ENCODE peak calls at places on chromosomes 12 and 14, in six cellular contexts. One of them, this sample, is unnamed. For H3K27me3, the result is how much of the 10 kb centered on the place peaks cover.

GRCh38 chr14:34604990-34605389 is 25.0 kb downstream of the SNX6 start:
- DNase-seq in fibroblast of lung: peak
- DNase-seq in aorta: no peak
- DNase-seq in heart left ventricle: no peak
- DNase-seq in ovary: no peak
- DNase-seq in IMR-90: peak
- DNase-seq in this sample: no peak

GRCh38 chr14:24095196-24096068 is 1.3 kb downstream of the PCK2 start:
- DNase-seq in aorta: peak
- DNase-seq in fibroblast of lung: no peak
- DNase-seq in IMR-90: peak
- DNase-seq in ovary: no peak
- DNase-seq in heart left ventricle: peak
- DNase-seq in this sample: peak

GRCh38 chr12:107564946-107565345 is 120.7 kb upstream of the PWP1 start:
- DNase-seq in heart left ventricle: no peak
- DNase-seq in aorta: no peak
- DNase-seq in fibroblast of lung: peak
- DNase-seq in IMR-90: peak
- DNase-seq in ovary: no peak
- DNase-seq in this sample: no peak

GRCh38 chr14:99699071-99699760 is 15.1 kb downstream of the CYP46A1 start:
- DNase-seq in ovary: no peak
- DNase-seq in fibroblast of lung: no peak
- DNase-seq in IMR-90: no peak
- DNase-seq in heart left ventricle: no peak
- DNase-seq in aorta: peak
- DNase-seq in this sample: no peak

GRCh38 chr12:124493809-124494750 is 73.3 kb downstream of the NCOR2 start:
- DNase-seq in aorta: no peak
- DNase-seq in fibroblast of lung: no peak
- DNase-seq in IMR-90: no peak
- DNase-seq in ovary: no peak
- DNase-seq in heart left ventricle: no peak
- DNase-seq in this sample: no peak

GRCh38 chr12:127351481-127352010 is 915.4 kb upstream of the TMEM132C start:
- DNase-seq in fibroblast of lung: no peak
- DNase-seq in aorta: no peak
- DNase-seq in heart left ventricle: no peak
- DNase-seq in IMR-90: no peak
- DNase-seq in ovary: no peak
- DNase-seq in this sample: no peak

GRCh38 chr14:99198746-99199145 is 73.3 kb downstream of the BCL11B start:
- DNase-seq in heart left ventricle: no peak
- DNase-seq in aorta: no peak
- DNase-seq in ovary: no peak
- DNase-seq in IMR-90: no peak
- DNase-seq in fibroblast of lung: no peak
- DNase-seq in this sample: no peak

GRCh38 chr12:77124767-77125166 is 59.4 kb upstream of the E2F7 start:
- DNase-seq in heart left ventricle: no peak
- DNase-seq in IMR-90: peak
- DNase-seq in ovary: no peak
- DNase-seq in fibroblast of lung: peak
- DNase-seq in aorta: no peak
- DNase-seq in this sample: no peak

GRCh38 chr12:5428332-5429221 is 3.3 kb upstream of the NTF3 start:
- DNase-seq in ovary: no peak
- DNase-seq in IMR-90: peak
- DNase-seq in heart left ventricle: no peak
- DNase-seq in fibroblast of lung: peak
- DNase-seq in aorta: no peak
- DNase-seq in this sample: no peak

GRCh38 chr12:93092559-93092945 is 163.5 kb upstream of the EEA1 start:
- DNase-seq in ovary: no peak
- DNase-seq in IMR-90: no peak
- DNase-seq in fibroblast of lung: no peak
- DNase-seq in aorta: no peak
- DNase-seq in heart left ventricle: no peak
- DNase-seq in this sample: no peak

GRCh38 chr12:47226199-47226598 is 146.4 kb upstream of the AMIGO2 start:
- DNase-seq in IMR-90: no peak
- DNase-seq in ovary: no peak
- DNase-seq in aorta: no peak
- DNase-seq in fibroblast of lung: no peak
- DNase-seq in heart left ventricle: no peak
- DNase-seq in this sample: no peak

GRCh38 chr12:120100630-120101029 is 15.9 kb downstream of the RAB35 start:
- DNase-seq in IMR-90: peak
- DNase-seq in aorta: peak
- DNase-seq in ovary: peak
- DNase-seq in fibroblast of lung: peak
- DNase-seq in heart left ventricle: peak
- DNase-seq in this sample: peak

GRCh38 chr14:103028161-103028767 is 29.1 kb downstream of the CDC42BPB start:
- DNase-seq in aorta: no peak
- DNase-seq in heart left ventricle: no peak
- DNase-seq in fibroblast of lung: no peak
- DNase-seq in IMR-90: no peak
- DNase-seq in ovary: no peak
- DNase-seq in this sample: no peak

GRCh38 chr12:110543965-110544364 is 39.2 kb downstream of the PPTC7 start:
- DNase-seq in ovary: no peak
- DNase-seq in fibroblast of lung: no peak
- DNase-seq in aorta: no peak
- DNase-seq in heart left ventricle: no peak
- DNase-seq in IMR-90: no peak
- DNase-seq in this sample: no peak

GRCh38 chr12:41287500-41287899 is 99.4 kb downstream of the PDZRN4 start:
- DNase-seq in heart left ventricle: no peak
- DNase-seq in ovary: no peak
- DNase-seq in IMR-90: no peak
- DNase-seq in fibroblast of lung: no peak
- DNase-seq in aorta: no peak
- DNase-seq in this sample: no peak

GRCh38 chr14:62455446-62455845 is 589.8 kb downstream of the KCNH5 start:
- DNase-seq in heart left ventricle: no peak
- DNase-seq in aorta: no peak
- DNase-seq in fibroblast of lung: no peak
- DNase-seq in IMR-90: peak
- DNase-seq in ovary: no peak
- DNase-seq in this sample: no peak

GRCh38 chr12:116039081-116039480 is 238.4 kb downstream of the MED13L start:
- DNase-seq in IMR-90: no peak
- DNase-seq in ovary: no peak
- DNase-seq in aorta: no peak
- DNase-seq in fibroblast of lung: no peak
- DNase-seq in heart left ventricle: no peak
- DNase-seq in this sample: no peak

GRCh38 chr14:59032821-59033220 is 155.6 kb upstream of the DAAM1 start:
- DNase-seq in IMR-90: no peak
- DNase-seq in aorta: no peak
- DNase-seq in heart left ventricle: no peak
- DNase-seq in ovary: no peak
- DNase-seq in fibroblast of lung: peak
- DNase-seq in this sample: no peak

GRCh38 chr12:53714004-53714403 is 13.2 kb downstream of the CALCOCO1 start:
- DNase-seq in fibroblast of lung: no peak
- DNase-seq in aorta: no peak
- DNase-seq in heart left ventricle: no peak
- DNase-seq in IMR-90: no peak
- DNase-seq in ovary: no peak
- DNase-seq in this sample: no peak

GRCh38 chr12:116697305-116698130 is 40.4 kb downstream of the SPRING1 start:
- DNase-seq in fibroblast of lung: no peak
- DNase-seq in aorta: no peak
- DNase-seq in heart left ventricle: peak
- DNase-seq in ovary: no peak
- DNase-seq in IMR-90: no peak
- DNase-seq in this sample: no peak

GRCh38 chr12:87853448-87854003 is 175.7 kb downstream of the C12orf50 start:
- DNase-seq in fibroblast of lung: no peak
- DNase-seq in heart left ventricle: no peak
- DNase-seq in aorta: no peak
- DNase-seq in ovary: no peak
- DNase-seq in IMR-90: no peak
- DNase-seq in this sample: no peak

GRCh38 chr12:20415013-20415412 is 46.7 kb downstream of the PDE3A start:
- DNase-seq in ovary: peak
- DNase-seq in aorta: no peak
- DNase-seq in fibroblast of lung: peak
- DNase-seq in IMR-90: no peak
- DNase-seq in heart left ventricle: peak
- DNase-seq in this sample: no peak

GRCh38 chr12:125142601-125143000 is 77.4 kb downstream of the AACS start:
- DNase-seq in fibroblast of lung: no peak
- DNase-seq in aorta: no peak
- DNase-seq in IMR-90: no peak
- DNase-seq in ovary: no peak
- DNase-seq in heart left ventricle: no peak
- DNase-seq in this sample: no peak

GRCh38 chr12:57233357-57234232 is 4.1 kb downstream of the SHMT2 start:
- DNase-seq in aorta: peak
- DNase-seq in heart left ventricle: peak
- DNase-seq in IMR-90: peak
- DNase-seq in fibroblast of lung: peak
- DNase-seq in ovary: no peak
- DNase-seq in this sample: peak
- H3K4me3 ChIP-seq in aorta: no peak
- H3K4me3 ChIP-seq in heart left ventricle: no peak
- H3K4me3 ChIP-seq in IMR-90: no peak
- H3K4me3 ChIP-seq in fibroblast of lung: no peak
- H3K4me3 ChIP-seq in ovary: no peak
- H3K4me3 ChIP-seq in this sample: no peak

GRCh38 chr12:72275551-72275950 is 3.4 kb downstream of the TRHDE start:
- DNase-seq in heart left ventricle: no peak
- DNase-seq in fibroblast of lung: no peak
- DNase-seq in ovary: no peak
- DNase-seq in aorta: no peak
- DNase-seq in IMR-90: no peak
- DNase-seq in this sample: no peak
- H3K27me3 ChIP-seq in heart left ventricle: half or more
- H3K27me3 ChIP-seq in fibroblast of lung: under half
- H3K27me3 ChIP-seq in ovary: under half
- H3K27me3 ChIP-seq in aorta: under half
- H3K27me3 ChIP-seq in IMR-90: under half
- H3K27me3 ChIP-seq in this sample: under half

GRCh38 chr14:77822741-77823140 is 22.8 kb downstream of the ADCK1 start:
- DNase-seq in IMR-90: no peak
- DNase-seq in fibroblast of lung: no peak
- DNase-seq in aorta: no peak
- DNase-seq in heart left ventricle: no peak
- DNase-seq in ovary: no peak
- DNase-seq in this sample: no peak
- H3K4me3 ChIP-seq in IMR-90: no peak
- H3K4me3 ChIP-seq in fibroblast of lung: no peak
- H3K4me3 ChIP-seq in aorta: no peak
- H3K4me3 ChIP-seq in heart left ventricle: no peak
- H3K4me3 ChIP-seq in ovary: no peak
- H3K4me3 ChIP-seq in this sample: no peak

GRCh38 chr12:130026608-130027176 is 122.9 kb upstream of the TMEM132D start:
- DNase-seq in heart left ventricle: no peak
- DNase-seq in ovary: no peak
- DNase-seq in fibroblast of lung: no peak
- DNase-seq in IMR-90: no peak
- DNase-seq in aorta: no peak
- DNase-seq in this sample: no peak

GRCh38 chr12:130027798-130028197 is 124.0 kb upstream of the TMEM132D start:
- DNase-seq in fibroblast of lung: no peak
- DNase-seq in heart left ventricle: no peak
- DNase-seq in ovary: no peak
- DNase-seq in aorta: no peak
- DNase-seq in IMR-90: no peak
- DNase-seq in this sample: no peak

GRCh38 chr12:130029151-130029550 is 125.3 kb upstream of the TMEM132D start:
- DNase-seq in fibroblast of lung: no peak
- DNase-seq in heart left ventricle: no peak
- DNase-seq in IMR-90: no peak
- DNase-seq in aorta: no peak
- DNase-seq in ovary: no peak
- DNase-seq in this sample: no peak

GRCh38 chr12:130031571-130032189 is 127.9 kb upstream of the TMEM132D start:
- DNase-seq in ovary: peak
- DNase-seq in heart left ventricle: no peak
- DNase-seq in aorta: no peak
- DNase-seq in fibroblast of lung: no peak
- DNase-seq in IMR-90: no peak
- DNase-seq in this sample: peak

GRCh38 chr12:130031041-130031440 is 127.2 kb upstream of the TMEM132D start:
- DNase-seq in IMR-90: no peak
- DNase-seq in ovary: no peak
- DNase-seq in fibroblast of lung: no peak
- DNase-seq in heart left ventricle: no peak
- DNase-seq in aorta: no peak
- DNase-seq in this sample: no peak
- H3K27me3 ChIP-seq in IMR-90: under half
- H3K27me3 ChIP-seq in ovary: under half
- H3K27me3 ChIP-seq in fibroblast of lung: under half
- H3K27me3 ChIP-seq in heart left ventricle: under half
- H3K27me3 ChIP-seq in aorta: under half
- H3K27me3 ChIP-seq in this sample: under half

GRCh38 chr14:64510825-64511679 is 6.5 kb downstream of the ZBTB1 start:
- DNase-seq in IMR-90: peak
- DNase-seq in heart left ventricle: peak
- DNase-seq in ovary: peak
- DNase-seq in fibroblast of lung: peak
- DNase-seq in aorta: peak
- DNase-seq in this sample: no peak

GRCh38 chr14:64507376-64508156 is 3.0 kb downstream of the ZBTB1 start:
- DNase-seq in aorta: no peak
- DNase-seq in heart left ventricle: no peak
- DNase-seq in IMR-90: peak
- DNase-seq in fibroblast of lung: peak
- DNase-seq in ovary: no peak
- DNase-seq in this sample: no peak

GRCh38 chr14:64508215-64508776 is 3.7 kb downstream of the ZBTB1 start:
- DNase-seq in ovary: no peak
- DNase-seq in IMR-90: no peak
- DNase-seq in heart left ventricle: no peak
- DNase-seq in fibroblast of lung: no peak
- DNase-seq in aorta: no peak
- DNase-seq in this sample: no peak

GRCh38 chr14:64510127-64510808 is 5.7 kb downstream of the ZBTB1 start:
- DNase-seq in fibroblast of lung: no peak
- DNase-seq in aorta: no peak
- DNase-seq in ovary: no peak
- DNase-seq in IMR-90: no peak
- DNase-seq in heart left ventricle: no peak
- DNase-seq in this sample: no peak

DNA sequence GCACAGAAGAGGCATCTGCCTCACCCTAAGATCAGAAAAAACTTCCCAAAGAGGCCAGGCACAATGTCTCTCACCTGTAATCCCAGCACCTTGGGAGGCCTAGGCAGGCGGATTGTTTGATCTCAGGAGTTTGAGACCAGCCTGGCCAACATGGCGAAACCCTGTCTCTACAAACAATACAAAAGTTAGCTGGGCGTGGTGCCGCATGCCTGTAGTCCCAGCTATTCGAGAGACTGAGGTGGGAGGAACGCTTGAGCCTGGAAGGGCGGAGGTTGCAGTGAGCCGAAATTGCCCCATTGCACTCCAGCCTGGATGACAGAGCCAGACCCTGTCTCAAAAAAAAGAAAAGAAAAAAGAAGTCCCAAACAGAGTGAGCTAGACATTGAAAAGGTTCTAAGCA is 4.5 kb downstream of the ZBTB1 start:
- DNase-seq in aorta: no peak
- DNase-seq in heart left ventricle: no peak
- DNase-seq in ovary: no peak
- DNase-seq in IMR-90: no peak
- DNase-seq in fibroblast of lung: no peak
- DNase-seq in this sample: no peak
- H3K4me3 ChIP-seq in aorta: no peak
- H3K4me3 ChIP-seq in heart left ventricle: no peak
- H3K4me3 ChIP-seq in ovary: no peak
- H3K4me3 ChIP-seq in IMR-90: no peak
- H3K4me3 ChIP-seq in fibroblast of lung: no peak
- H3K4me3 ChIP-seq in this sample: no peak